ENCODE peak calls at places on chromosome 21, in four cellular contexts. U, G, R and P are unnamed samples. For H3K4me1, the result is how much of the 10 kb centered on the place peaks cover.

GRCh38 chr21:35138665-35139381 is 89.7 kb upstream of the RUNX1 start:
- DNase-seq in R (no peak), U (no peak), G (peak), P (no peak)

GRCh38 chr21:15034126-15034848 is 30.5 kb downstream of the NRIP1 start:
- DNase-seq in U (no peak), R (no peak), G (no peak), P (no peak)

GRCh38 chr21:15004721-15005370 is 60.0 kb downstream of the NRIP1 start:
- DNase-seq in R (no peak), U (no peak), G (no peak), P (no peak)

GRCh38 chr21:35265170-35265877 is 216.2 kb upstream of the RUNX1 start:
- DNase-seq in R (no peak), U (no peak), G (no peak), P (no peak)

GRCh38 chr21:26194811-26195251 is 24.3 kb upstream of the APP start:
- DNase-seq in R (no peak), G (no peak), U (no peak), P (no peak)

GRCh38 chr21:20882462-20883415 is 115.5 kb upstream of the NCAM2 start:
- DNase-seq in R (peak), G (no peak), U (no peak), P (no peak)

GRCh38 chr21:21463456-21463855 is 465.2 kb downstream of the NCAM2 start:
- DNase-seq in U (no peak), G (no peak), R (no peak), P (no peak)

GRCh38 chr21:29390778-29391177 is 92.1 kb downstream of the BACH1 start:
- DNase-seq in R (no peak), U (no peak), G (no peak), P (no peak)

GRCh38 chr21:21722736-21723135 is 724.5 kb downstream of the NCAM2 start:
- DNase-seq in R (no peak), U (no peak), G (no peak), P (no peak)

GRCh38 chr21:41878831-41879189 is 334 bp downstream of the PRDM15 start:
- DNase-seq in G (peak), R (peak), U (peak), P (peak)

GRCh38 chr21:17786219-17787181 is 32.7 kb downstream of the C21orf91 start:
- DNase-seq in R (no peak), U (no peak), G (no peak), P (no peak)
- H3K4me1 ChIP-seq in R (under half), U (under half), G (under half), P (under half)

GRCh38 chr21:28066051-28066450 is 926.6 kb downstream of the LTN1 start:
- DNase-seq in R (no peak), U (no peak), G (no peak), P (no peak)
- TF ChIP-seq POLR2A in R (no peak), U (no peak), G (no peak), P (no peak)

GRCh38 chr21:45129231-45129923 is 55.0 kb downstream of the ADARB1 start:
- DNase-seq in R (no peak), U (no peak), G (no peak), P (no peak)
- H3K4me1 ChIP-seq in R (under half), U (half or more), G (under half), P (under half)

DNA sequence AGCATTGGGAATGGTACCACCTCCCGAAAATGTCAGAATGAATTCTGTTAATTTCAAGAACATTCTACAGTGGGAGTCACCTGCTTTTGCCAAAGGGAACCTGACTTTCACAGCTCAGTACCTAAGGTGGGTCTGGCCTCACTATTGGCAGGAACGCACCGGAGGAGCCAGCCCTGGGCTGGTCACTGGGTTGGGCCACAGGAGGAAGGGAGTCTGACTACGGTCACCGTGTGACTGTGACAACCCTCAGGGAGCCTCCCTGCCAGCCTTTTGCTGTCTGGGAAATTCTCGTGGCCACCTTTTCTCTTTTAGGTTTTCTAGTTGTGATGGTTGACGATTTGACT is 2.2 kb downstream of the IL10RB start:
- DNase-seq in G (no peak), R (no peak), U (no peak), P (no peak)
- TF ChIP-seq POLR2A in G (no peak), R (no peak), U (no peak), P (no peak)

GRCh38 chr21:37396855-37397254 is 30.3 kb downstream of the DYRK1A start:
- DNase-seq in R (no peak), G (no peak), U (no peak), P (no peak)

GRCh38 chr21:37389456-37389855 is 22.9 kb downstream of the DYRK1A start:
- DNase-seq in U (no peak), R (no peak), G (no peak), P (no peak)

GRCh38 chr21:37393030-37393429 is 26.5 kb downstream of the DYRK1A start:
- DNase-seq in R (no peak), U (no peak), G (no peak), P (no peak)

GRCh38 chr21:37398697-37399096 is 32.1 kb downstream of the DYRK1A start:
- DNase-seq in U (no peak), G (no peak), R (no peak), P (no peak)

GRCh38 chr21:37393786-37394185 is 27.2 kb downstream of the DYRK1A start:
- DNase-seq in U (no peak), G (no peak), R (no peak), P (no peak)
- H3K4me1 ChIP-seq in U (half or more), G (under half), R (under half), P (under half)

GRCh38 chr21:36320421-36321324 is 676 bp downstream of the MORC3 start:
- DNase-seq in U (peak), G (peak), R (peak), P (peak)
- TF ChIP-seq POLR2A in U (no peak), G (no peak), R (no peak), P (peak)

GRCh38 chr21:45318556-45319341 is 31.1 kb upstream of the POFUT2 start:
- DNase-seq in U (peak), R (no peak), G (peak), P (peak)

GRCh38 chr21:45322231-45322959 is 34.7 kb upstream of the POFUT2 start:
- DNase-seq in U (peak), R (no peak), G (no peak), P (no peak)

GRCh38 chr21:45319461-45320211 is 31.9 kb upstream of the POFUT2 start:
- DNase-seq in U (peak), G (no peak), R (no peak), P (no peak)

GRCh38 chr21:45320991-45321656 is 33.4 kb upstream of the POFUT2 start:
- DNase-seq in R (no peak), U (peak), G (no peak), P (no peak)

GRCh38 chr21:45320261-45320990 is 32.7 kb upstream of the POFUT2 start:
- DNase-seq in U (peak), R (no peak), G (no peak), P (no peak)
- H3K4me1 ChIP-seq in U (under half), R (half or more), G (under half), P (under half)

DNA sequence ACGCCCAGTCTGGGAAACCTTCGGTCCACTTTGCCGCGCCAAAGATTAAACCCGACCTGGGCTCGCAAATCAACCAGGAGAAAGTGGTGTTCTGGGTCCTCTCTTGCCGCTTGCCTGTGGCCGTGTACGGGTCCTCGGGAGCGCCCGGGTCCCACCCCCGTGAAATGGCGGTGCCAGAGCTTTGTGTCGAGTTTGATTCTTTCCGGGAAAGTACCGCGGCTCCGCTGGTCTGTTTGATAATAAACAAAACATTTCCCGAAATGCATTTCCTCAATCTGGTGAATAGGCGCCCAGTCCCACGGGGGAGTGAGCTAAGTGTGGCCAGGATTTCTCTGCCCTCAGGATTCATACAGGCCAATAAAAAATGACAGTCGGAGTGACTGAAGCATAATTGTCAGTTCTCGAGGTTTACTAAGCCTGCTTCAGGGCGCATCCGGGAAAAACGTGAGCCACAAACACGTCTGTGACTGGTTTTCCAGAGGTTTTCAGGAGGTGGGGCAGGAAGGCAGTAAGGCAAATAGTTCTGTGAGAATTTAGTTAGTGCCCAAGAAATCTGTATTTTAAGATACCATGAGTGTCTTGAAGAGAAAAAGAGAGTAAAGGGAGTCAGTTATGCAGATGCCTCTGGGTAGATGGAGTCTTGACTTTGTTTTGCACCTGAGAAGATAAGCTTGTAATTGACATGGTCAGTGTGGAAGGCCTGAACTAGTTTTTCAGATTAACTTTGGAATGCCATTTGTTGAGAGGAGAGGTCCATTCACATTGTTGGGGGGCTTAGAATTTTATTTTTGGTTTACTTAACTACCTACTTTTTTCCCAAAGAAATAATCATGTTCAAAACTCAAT is 675 bp downstream of the IFNAR1 start:
- DNase-seq in U (peak), R (peak), G (peak), P (peak)
- TF ChIP-seq POLR2A in U (no peak), R (no peak), G (no peak), P (no peak)